ENCODE peak calls at places on chromosomes 12 and 14, in five cellular contexts. One of them, this sample, is unnamed.

GRCh38 chr14:105203057-105203494 is 22.0 kb upstream of the NUDT14 start:
- DNase-seq in GM03348: peak; percentile 95
- DNase-seq in NCI-H1105: peak; percentile 47
- DNase-seq in Caco-2: peak; percentile 87
- DNase-seq in colonic mucosa: peak; percentile 76
- DNase-seq in this sample: peak; percentile 86

GRCh38 chr12:12749433-12749832 is 32.3 kb downstream of the CDKN1B start:
- DNase-seq in GM03348: no peak
- DNase-seq in NCI-H1105: no peak
- DNase-seq in Caco-2: no peak
- DNase-seq in colonic mucosa: no peak
- DNase-seq in this sample: no peak

GRCh38 chr14:105532735-105533141 is 6.4 kb downstream of the TMEM121 start:
- DNase-seq in GM03348: peak; percentile 65
- DNase-seq in NCI-H1105: no peak
- DNase-seq in Caco-2: peak; percentile 52
- DNase-seq in colonic mucosa: no peak
- DNase-seq in this sample: no peak

GRCh38 chr12:52871291-52871961 is 22.6 kb upstream of the KRT78 start:
- DNase-seq in GM03348: peak; percentile 79
- DNase-seq in NCI-H1105: no peak
- DNase-seq in Caco-2: no peak
- DNase-seq in colonic mucosa: peak; percentile 75
- DNase-seq in this sample: peak; percentile 82

GRCh38 chr14:23076785-23077408 is 18.0 kb downstream of the ACIN1 start:
- DNase-seq in GM03348: no peak
- DNase-seq in NCI-H1105: no peak
- DNase-seq in Caco-2: peak; percentile 55
- DNase-seq in colonic mucosa: no peak
- DNase-seq in this sample: no peak

GRCh38 chr14:105419305-105420091 is at the start of gene MTA1:
- DNase-seq in GM03348: peak; percentile 93
- DNase-seq in NCI-H1105: peak; percentile 38
- DNase-seq in Caco-2: peak; percentile 57
- DNase-seq in colonic mucosa: peak; percentile 65
- DNase-seq in this sample: peak; percentile 73

GRCh38 chr12:49930515-49931288 is 19.8 kb upstream of the AQP2 start:
- DNase-seq in GM03348: peak; percentile 76
- DNase-seq in NCI-H1105: no peak
- DNase-seq in Caco-2: no peak
- DNase-seq in colonic mucosa: no peak
- DNase-seq in this sample: peak; percentile 82

GRCh38 chr14:100738269-100738691 is 11.6 kb downstream of the DLK1 start:
- DNase-seq in GM03348: no peak
- DNase-seq in NCI-H1105: no peak
- DNase-seq in Caco-2: no peak
- DNase-seq in colonic mucosa: no peak
- DNase-seq in this sample: no peak

GRCh38 chr14:51823706-51824105 is 36.7 kb upstream of the GNG2 start:
- DNase-seq in GM03348: no peak
- DNase-seq in NCI-H1105: no peak
- DNase-seq in Caco-2: no peak
- DNase-seq in colonic mucosa: no peak
- DNase-seq in this sample: no peak

GRCh38 chr12:120039711-120040110 is 50.7 kb downstream of the BICDL1 start:
- DNase-seq in GM03348: no peak
- DNase-seq in NCI-H1105: no peak
- DNase-seq in Caco-2: no peak
- DNase-seq in colonic mucosa: no peak
- DNase-seq in this sample: no peak

GRCh38 chr14:69636051-69636639 is 24.7 kb downstream of the SUSD6 start:
- DNase-seq in GM03348: no peak
- DNase-seq in NCI-H1105: no peak
- DNase-seq in Caco-2: no peak
- DNase-seq in colonic mucosa: no peak
- DNase-seq in this sample: no peak

GRCh38 chr14:61558271-61558670 is 137.0 kb upstream of the HIF1A start:
- DNase-seq in GM03348: no peak
- DNase-seq in NCI-H1105: no peak
- DNase-seq in Caco-2: no peak
- DNase-seq in colonic mucosa: no peak
- DNase-seq in this sample: no peak